ENCODE peak calls at places on chromosomes 6 and 20, in six cellular contexts. K is spleen; L is CD8-positive, alpha-beta T cell; H is coronary artery; M is IMR-90; R is GM23338. F is an unnamed sample.

GRCh38 chr20:46199198-46199597 is 81.1 kb downstream of the CD40 start:
- DNase-seq in K (no peak), L (no peak), H (no peak), M (no peak), R (peak), F (no peak)

GRCh38 chr6:110528051-110528929 is 51.9 kb upstream of the SLC22A16 start:
- DNase-seq in K (no peak), L (no peak), H (no peak), M (peak), R (peak), F (no peak)

GRCh38 chr6:31462026-31462963 is 35.6 kb upstream of the MICB start:
- DNase-seq in K (no peak), L (no peak), H (no peak), M (peak), R (no peak), F (no peak)

GRCh38 chr20:15494841-15495240 is 1078.4 kb downstream of the KIF16B start:
- DNase-seq in K (no peak), L (no peak), H (no peak), M (no peak), R (no peak), F (no peak)

GRCh38 chr6:52208612-52209011 is 22.4 kb downstream of the IL17A start:
- DNase-seq in K (no peak), L (no peak), H (no peak), M (no peak), R (no peak), F (no peak)

GRCh38 chr6:161396539-161396938 is 122.7 kb upstream of the AGPAT4 start:
- DNase-seq in K (no peak), L (no peak), H (no peak), M (no peak), R (no peak), F (no peak)

GRCh38 chr6:3798211-3798909 is 46.8 kb upstream of the PXDC1 start:
- DNase-seq in K (no peak), L (no peak), H (no peak), M (no peak), R (no peak), F (no peak)

GRCh38 chr6:97246842-97247241 is 36.2 kb downstream of the MMS22L start:
- DNase-seq in K (no peak), L (no peak), H (no peak), M (no peak), R (no peak), F (no peak)

GRCh38 chr20:4195499-4195898 is 180.1 kb upstream of the RNF24 start:
- DNase-seq in K (peak), L (no peak), H (no peak), M (peak), R (peak), F (peak)

GRCh38 chr6:129280719-129281118 is 397.8 kb downstream of the LAMA2 start:
- DNase-seq in K (no peak), L (peak), H (no peak), M (no peak), R (no peak), F (no peak)

GRCh38 chr20:13684566-13685222 is 46.0 kb upstream of the TASP1 start:
- DNase-seq in K (no peak), L (no peak), H (no peak), M (no peak), R (no peak), F (no peak)

GRCh38 chr20:59823030-59823423 is 110.4 kb downstream of the SYCP2 start:
- DNase-seq in K (no peak), L (no peak), H (peak), M (no peak), R (no peak), F (no peak)

GRCh38 chr6:168640738-168641137 is 199.8 kb downstream of the SMOC2 start:
- DNase-seq in K (no peak), L (no peak), H (no peak), M (no peak), R (no peak), F (no peak)

GRCh38 chr6:135183532-135184440 is 2.7 kb downstream of the MYB start:
- DNase-seq in K (peak), L (peak), H (no peak), M (peak), R (peak), F (peak)

GRCh38 chr6:46472243-46472642 is 19.0 kb downstream of the RCAN2 start:
- DNase-seq in K (no peak), L (no peak), H (no peak), M (no peak), R (no peak), F (no peak)

GRCh38 chr20:61628480-61628879 is 376.4 kb downstream of the CDH4 start:
- DNase-seq in K (no peak), L (no peak), H (no peak), M (no peak), R (no peak), F (no peak)

GRCh38 chr6:139539852-139540251 is 165.4 kb upstream of the CITED2 start:
- DNase-seq in K (no peak), L (no peak), H (peak), M (peak), R (peak), F (peak)

GRCh38 chr6:169620171-169621125 is 81.4 kb downstream of the WDR27 start:
- DNase-seq in K (no peak), L (no peak), H (no peak), M (peak), R (peak), F (no peak)

GRCh38 chr6:81808834-81809598 is 56.5 kb upstream of the TENT5A start:
- DNase-seq in K (no peak), L (no peak), H (no peak), M (no peak), R (no peak), F (no peak)

GRCh38 chr20:14928083-14928482 is 590.7 kb upstream of the FLRT3 start:
- DNase-seq in K (no peak), L (no peak), H (no peak), M (no peak), R (no peak), F (no peak)

GRCh38 chr20:6480328-6481030 is 287.0 kb upstream of the BMP2 start:
- DNase-seq in K (no peak), L (no peak), H (no peak), M (no peak), R (no peak), F (no peak)

GRCh38 chr20:38324159-38324558 is 20.2 kb downstream of the BPI start:
- DNase-seq in K (no peak), L (no peak), H (no peak), M (no peak), R (no peak), F (no peak)

GRCh38 chr20:10508060-10508459 is 73.0 kb downstream of the SLX4IP start:
- DNase-seq in K (no peak), L (no peak), H (no peak), M (peak), R (no peak), F (no peak)

GRCh38 chr20:20083796-20084195 is 31.5 kb downstream of the CFAP61 start:
- DNase-seq in K (no peak), L (no peak), H (no peak), M (peak), R (peak), F (no peak)

GRCh38 chr6:150492941-150493340 is 106.7 kb upstream of the PLEKHG1 start:
- DNase-seq in K (no peak), L (no peak), H (no peak), M (no peak), R (no peak), F (no peak)

GRCh38 chr6:15299430-15300131 is 53.7 kb downstream of the JARID2 start:
- DNase-seq in K (peak), L (peak), H (no peak), M (peak), R (no peak), F (no peak)

GRCh38 chr6:21354805-21355238 is 238.7 kb upstream of the SOX4 start:
- DNase-seq in K (no peak), L (no peak), H (no peak), M (no peak), R (no peak), F (no peak)

GRCh38 chr6:88919032-88919431 is 44.4 kb downstream of the RNGTT start:
- DNase-seq in K (no peak), L (no peak), H (no peak), M (no peak), R (no peak), F (no peak)

GRCh38 chr6:109852713-109853112 is 125.4 kb upstream of the GPR6 start:
- DNase-seq in K (no peak), L (no peak), H (no peak), M (no peak), R (no peak), F (no peak)

GRCh38 chr6:84583784-84584183 is 180.6 kb downstream of the TBX18 start:
- DNase-seq in K (no peak), L (no peak), H (no peak), M (peak), R (no peak), F (no peak)

DNA sequence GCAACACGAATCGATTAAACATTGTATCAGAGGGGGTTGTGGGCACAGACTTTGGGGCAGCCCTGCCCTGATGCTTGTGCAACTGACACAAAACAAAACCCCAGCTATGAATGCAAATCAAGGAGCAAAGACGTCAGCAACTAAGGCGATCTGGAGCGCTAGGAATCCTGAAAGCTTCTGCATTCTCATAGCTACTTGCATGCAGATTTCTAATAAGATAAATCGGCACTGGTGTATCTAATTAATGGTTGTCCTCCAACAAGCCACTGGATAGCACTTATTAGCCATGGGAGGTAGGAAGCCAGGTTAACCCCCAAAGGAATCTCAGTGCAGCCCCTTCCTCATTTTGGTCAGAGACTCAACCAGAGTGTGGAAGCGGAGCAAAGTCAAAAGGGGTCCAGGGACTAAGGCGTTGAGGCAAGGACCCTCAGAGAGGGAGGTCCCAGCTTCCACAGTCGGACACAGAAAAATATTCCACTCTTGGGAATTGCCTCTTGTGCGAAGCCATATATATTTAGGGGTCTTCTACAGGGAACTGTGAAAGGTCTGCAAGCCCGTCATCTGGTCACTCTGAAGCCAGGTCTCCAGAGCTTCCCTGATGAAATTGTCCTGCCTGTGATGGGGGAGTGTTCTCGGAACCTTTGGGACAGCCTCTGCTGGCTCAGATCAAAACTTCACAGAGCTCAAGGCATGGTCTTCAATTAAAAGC is 160.9 kb downstream of the TBXT start:
- DNase-seq in K (no peak), L (no peak), H (no peak), M (peak), R (peak), F (no peak)
- H3K4me3 ChIP-seq in K (no peak), L (no peak), H (peak), M (peak), R (peak), F (peak)

DNA sequence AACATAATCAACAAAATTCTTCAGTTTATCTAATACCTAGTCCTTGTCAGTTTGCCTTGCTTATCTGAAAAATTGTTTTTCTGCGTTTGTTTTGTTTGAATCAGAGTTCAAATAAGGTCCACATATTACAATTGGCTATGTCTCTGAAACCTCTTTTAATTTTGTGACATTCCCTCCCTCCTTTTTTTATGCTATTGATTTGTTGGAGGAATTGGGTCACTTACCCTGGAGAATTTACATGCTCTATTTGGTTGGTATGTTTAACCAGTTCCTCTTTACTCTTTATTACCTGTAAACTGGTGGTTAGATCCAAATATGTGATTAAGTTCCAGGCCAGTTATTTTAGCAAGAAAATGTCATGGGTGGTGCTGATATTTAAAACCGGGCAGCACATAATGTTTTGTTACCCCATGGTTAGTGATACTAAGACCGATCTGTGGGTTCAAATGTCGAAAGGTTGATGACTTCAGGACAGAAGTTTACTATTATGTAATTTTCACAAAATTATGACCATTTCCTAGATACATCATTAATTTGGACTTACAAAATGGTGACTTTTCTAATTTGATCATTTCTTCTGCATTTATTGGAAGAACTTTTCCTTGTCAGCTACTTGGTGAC is 77.3 kb downstream of the KIZ start:
- DNase-seq in K (no peak), L (no peak), H (no peak), M (no peak), R (no peak), F (no peak)
- H3K27ac ChIP-seq in K (no peak), L (no peak), H (no peak), M (no peak), R (no peak), F (no peak)

GRCh38 chr20:21324126-21324525 is 21.0 kb downstream of the XRN2 start:
- DNase-seq in K (no peak), L (no peak), H (no peak), M (peak), R (peak), F (no peak)

GRCh38 chr20:21323640-21324039 is 20.5 kb downstream of the XRN2 start:
- DNase-seq in K (no peak), L (no peak), H (no peak), M (peak), R (no peak), F (no peak)

GRCh38 chr20:21326700-21327099 is 23.6 kb downstream of the XRN2 start:
- DNase-seq in K (no peak), L (no peak), H (no peak), M (no peak), R (no peak), F (no peak)

GRCh38 chr20:21322921-21323321 is 19.8 kb downstream of the XRN2 start:
- DNase-seq in K (no peak), L (no peak), H (no peak), M (peak), R (no peak), F (no peak)

DNA sequence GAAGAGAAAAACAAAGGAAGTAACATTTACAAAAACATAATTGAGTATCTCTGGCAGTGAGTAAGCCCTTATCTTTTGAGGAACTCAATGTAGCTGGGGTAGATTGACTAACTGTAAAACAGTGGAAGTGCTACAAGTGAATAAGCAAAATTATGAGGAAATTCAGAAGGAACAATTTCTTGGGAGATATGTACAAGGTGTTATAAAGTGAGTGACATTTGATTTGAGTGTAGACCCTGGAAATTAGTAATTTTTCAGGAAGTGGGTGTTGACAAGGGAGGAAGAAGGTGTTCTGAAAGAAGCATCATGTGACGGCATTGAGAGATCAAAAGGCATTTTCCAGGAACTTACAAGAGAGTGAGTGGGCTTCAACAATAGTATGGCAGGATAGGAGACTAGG is 22.2 kb downstream of the XRN2 start:
- DNase-seq in K (no peak), L (no peak), H (no peak), M (peak), R (no peak), F (no peak)
- TF ChIP-seq CTCF in K (no peak), L (no peak), H (no peak), M (no peak), R (no peak), F (no peak)

DNA sequence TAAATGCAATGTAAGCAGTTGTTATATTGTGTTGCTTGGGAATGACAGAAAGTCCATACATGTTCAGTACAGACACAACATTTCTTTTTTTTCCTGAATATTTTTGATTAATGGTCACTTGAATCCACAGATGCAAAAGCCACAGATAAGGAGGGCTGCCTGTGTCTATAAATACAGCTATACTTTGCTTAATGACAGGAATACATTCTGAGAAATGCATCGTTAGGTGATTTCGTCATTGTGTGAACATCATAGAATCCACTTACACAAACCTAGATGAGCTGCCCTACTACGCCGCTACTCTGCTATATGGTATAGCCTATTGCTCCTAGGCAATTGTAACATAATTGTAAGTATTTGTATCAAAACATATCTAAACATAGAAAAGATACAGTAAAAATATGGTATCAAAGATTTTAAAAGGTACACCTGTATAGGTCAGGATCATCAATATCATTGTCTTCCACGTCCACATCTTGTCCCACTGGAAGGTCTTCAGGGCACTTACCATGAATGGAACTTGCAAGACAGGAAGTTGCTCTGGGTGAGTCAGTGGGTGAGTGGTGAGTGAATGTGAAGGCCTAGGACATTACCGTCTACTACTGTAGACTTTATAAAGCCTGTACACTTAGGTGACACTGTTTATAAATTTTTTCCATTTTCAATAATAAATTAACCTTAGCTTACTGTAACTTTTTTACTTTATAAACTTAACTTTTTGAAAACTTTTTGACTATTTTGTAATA is 27.9 kb upstream of the POPDC3 start:
- DNase-seq in K (no peak), L (no peak), H (no peak), M (peak), R (no peak), F (no peak)
- H3K4me3 ChIP-seq in K (no peak), L (no peak), H (no peak), M (no peak), R (no peak), F (no peak)

DNA sequence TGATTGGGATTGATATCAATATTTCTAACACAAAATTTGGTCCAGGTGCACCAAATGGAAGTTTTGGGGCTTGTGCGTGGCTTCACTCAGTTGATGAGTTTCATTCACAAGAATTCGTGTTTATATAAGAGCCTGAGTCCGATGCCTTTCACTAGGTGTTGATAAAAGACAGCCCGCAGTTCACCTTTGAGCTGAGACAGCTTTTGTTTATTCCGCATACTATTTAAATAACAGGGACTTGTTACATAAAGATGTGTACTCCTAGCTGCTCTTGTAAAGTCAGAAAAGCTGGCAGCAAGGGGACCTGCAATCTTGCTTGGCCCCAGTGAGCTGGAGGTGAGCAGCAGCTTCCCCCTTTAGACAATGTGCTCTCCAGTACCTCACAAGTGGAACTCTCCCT is 19.0 kb upstream of the NRN1 start:
- DNase-seq in K (no peak), L (no peak), H (no peak), M (no peak), R (no peak), F (no peak)
- H3K27ac ChIP-seq in K (no peak), L (no peak), H (no peak), M (no peak), R (no peak), F (no peak)

DNA sequence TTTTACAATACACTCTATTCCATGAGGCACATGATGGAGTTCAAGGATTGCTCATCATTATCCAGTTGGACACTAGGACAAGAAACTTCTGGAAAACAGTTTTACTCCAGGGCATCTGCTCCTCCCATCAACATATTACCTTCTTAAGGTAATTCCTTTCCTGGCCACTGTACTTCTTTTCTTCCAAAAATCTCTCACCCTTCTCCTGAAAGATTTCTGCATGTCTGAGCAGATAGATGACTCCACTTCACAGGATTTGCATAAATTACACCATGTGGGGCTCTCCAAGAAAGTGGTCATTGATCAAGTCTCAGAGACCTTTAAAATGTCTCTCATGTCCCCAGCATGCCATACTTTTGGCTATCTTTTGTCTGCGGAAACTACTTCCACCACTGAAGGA is 103.2 kb upstream of the TNFAIP3 start:
- DNase-seq in K (no peak), L (no peak), H (no peak), M (no peak), R (no peak), F (no peak)
- TF ChIP-seq CTCF in K (no peak), L (no peak), H (no peak), M (no peak), R (no peak), F (no peak)

F was measured in upper lobe of right lung.